ENCODE peak calls at places on chromosomes 3 and 15, in five cellular contexts. V is lower lobe of right lung, G is omental fat pad, L is progenitor cell of endocrine pancreas, J is GM12865. T is an unnamed sample.

GRCh38 chr3:196749125-196749524 is 9.5 kb downstream of the PAK2 start:
- DNase-seq in V (no peak), G (no peak), L (no peak), J (peak), T (no peak)

GRCh38 chr15:62850318-62850717 is 192.2 kb upstream of the TPM1 start:
- DNase-seq in V (no peak), G (no peak), L (no peak), J (no peak), T (no peak)

GRCh38 chr3:42745291-42745745 is 27.7 kb downstream of the CCDC13 start:
- DNase-seq in V (no peak), G (no peak), L (no peak), J (no peak), T (no peak)

GRCh38 chr15:44215594-44215993 is 20.5 kb upstream of the FRMD5 start:
- DNase-seq in V (no peak), G (no peak), L (no peak), J (peak), T (no peak)

GRCh38 chr15:52466716-52467115 is 62.0 kb downstream of the MYO5A start:
- DNase-seq in V (no peak), G (no peak), L (no peak), J (peak), T (no peak)

GRCh38 chr3:190003730-190004129 is 117.0 kb downstream of the P3H2 start:
- DNase-seq in V (no peak), G (no peak), L (no peak), J (no peak), T (no peak)

GRCh38 chr3:110859340-110859739 is 212.3 kb upstream of the NECTIN3 start:
- DNase-seq in V (no peak), G (no peak), L (no peak), J (no peak), T (no peak)

GRCh38 chr15:33516563-33516962 is 205.8 kb downstream of the RYR3 start:
- DNase-seq in V (no peak), G (no peak), L (no peak), J (no peak), T (no peak)

GRCh38 chr15:57218826-57219576 is 157.3 kb upstream of the CGNL1 start:
- DNase-seq in V (no peak), G (no peak), L (no peak), J (peak), T (no peak)

GRCh38 chr15:52337198-52337853 is 41.7 kb upstream of the MYO5C start:
- DNase-seq in V (no peak), G (no peak), L (no peak), J (no peak), T (no peak)

GRCh38 chr15:75578206-75578947 is 738 bp downstream of the PTPN9 start:
- DNase-seq in V (peak), G (no peak), L (peak), J (peak), T (peak)

GRCh38 chr3:179729981-179730380 is 77.1 kb downstream of the USP13 start:
- DNase-seq in V (no peak), G (no peak), L (no peak), J (no peak), T (no peak)

GRCh38 chr3:78734048-78734637 is 1033.7 kb downstream of the ROBO1 start:
- DNase-seq in V (no peak), G (no peak), L (no peak), J (no peak), T (no peak)

GRCh38 chr15:37099321-37100108 is 834 bp downstream of the MEIS2 start:
- DNase-seq in V (no peak), G (no peak), L (no peak), J (peak), T (no peak)

GRCh38 chr3:172087827-172088580 is 48.6 kb downstream of the FNDC3B start:
- DNase-seq in V (no peak), G (no peak), L (no peak), J (peak), T (no peak)

GRCh38 chr15:51888593-51889195 is 59.2 kb downstream of the TMOD3 start:
- DNase-seq in V (no peak), G (no peak), L (no peak), J (peak), T (no peak)

GRCh38 chr3:72282918-72283317 is 498.0 kb upstream of the PROK2 start:
- DNase-seq in V (no peak), G (no peak), L (no peak), J (no peak), T (no peak)

GRCh38 chr15:100973351-100974034 is 54.3 kb downstream of the LRRK1 start:
- DNase-seq in V (no peak), G (no peak), L (peak), J (no peak), T (no peak)

DNA sequence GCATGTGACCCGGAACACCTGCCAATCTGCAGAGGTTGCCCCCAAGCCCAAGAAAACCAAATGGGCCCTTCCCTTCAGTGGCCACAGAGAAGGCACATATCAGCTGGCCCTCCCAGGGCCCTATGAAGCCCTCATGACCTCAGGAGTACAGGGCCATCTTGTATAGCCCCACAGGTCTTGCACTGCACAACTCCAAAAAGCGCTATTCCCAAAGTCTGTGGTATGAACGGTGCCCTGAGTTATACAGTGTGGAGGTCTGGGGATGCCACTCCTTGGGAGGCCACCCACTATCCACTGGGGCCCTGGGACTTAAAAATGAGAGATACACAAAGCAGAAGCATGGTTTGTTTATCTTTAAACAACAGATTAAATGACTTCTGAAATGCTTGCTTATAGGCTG is 61.5 kb downstream of the CAPN7 start:
- DNase-seq in V (no peak), G (no peak), L (no peak), J (no peak), T (no peak)
- TF ChIP-seq CTCF in V (no peak), G (no peak), L (no peak), J (no peak), T (no peak)

GRCh38 chr3:129245141-129245540 is 4.3 kb upstream of the COPG1 start:
- DNase-seq in V (no peak), G (no peak), L (no peak), J (no peak), T (no peak)

GRCh38 chr3:129252748-129253147 is 3.3 kb downstream of the COPG1 start:
- DNase-seq in V (no peak), G (no peak), L (no peak), J (no peak), T (no peak)

GRCh38 chr3:129246636-129247035 is 2.8 kb upstream of the COPG1 start:
- DNase-seq in V (no peak), G (no peak), L (no peak), J (no peak), T (no peak)

GRCh38 chr3:129248286-129248979 is 973 bp upstream of the COPG1 start:
- DNase-seq in V (no peak), G (no peak), L (no peak), J (no peak), T (no peak)

DNA sequence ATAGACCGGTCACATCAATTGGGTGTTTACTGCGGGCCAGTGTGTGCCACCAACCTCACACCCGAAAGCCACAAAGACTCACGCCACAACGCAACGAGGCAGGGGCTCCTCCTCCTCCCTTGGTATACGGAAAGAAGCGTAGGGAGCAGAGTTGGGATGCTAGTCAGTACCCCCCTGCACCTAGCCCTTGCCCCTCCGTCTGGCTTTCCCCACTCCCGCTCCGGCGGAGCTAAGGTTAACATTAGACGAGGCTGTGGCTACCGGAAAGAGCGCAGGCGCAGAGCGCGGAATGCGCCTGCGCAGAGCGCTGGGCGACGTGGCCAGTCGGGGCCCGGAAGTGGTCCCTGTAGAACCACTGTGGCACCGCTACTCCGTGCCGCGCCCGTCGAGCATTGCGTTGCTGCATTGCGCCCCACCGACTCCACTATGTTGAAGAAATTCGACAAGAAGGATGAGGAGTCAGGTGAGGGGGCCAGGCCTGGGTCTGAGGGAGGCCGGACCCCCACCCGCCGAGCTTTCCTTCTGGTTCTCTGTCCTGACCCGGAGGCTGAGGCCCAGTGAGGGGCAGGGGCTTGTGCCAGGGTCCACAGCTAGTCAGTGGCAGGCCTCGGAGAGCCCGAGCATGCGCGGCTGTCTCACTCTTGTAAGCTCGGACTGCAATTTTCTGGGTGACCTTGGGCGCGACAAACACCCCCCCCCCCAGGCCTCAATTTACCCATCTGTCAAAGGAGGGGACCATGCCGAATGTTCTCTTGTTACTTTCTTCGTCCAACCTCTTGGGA is at the start of gene COPG1:
- DNase-seq in V (peak), G (peak), L (peak), J (peak), T (peak)
- TF ChIP-seq CTCF in V (no peak), G (no peak), L (no peak), J (no peak), T (no peak)

DNA sequence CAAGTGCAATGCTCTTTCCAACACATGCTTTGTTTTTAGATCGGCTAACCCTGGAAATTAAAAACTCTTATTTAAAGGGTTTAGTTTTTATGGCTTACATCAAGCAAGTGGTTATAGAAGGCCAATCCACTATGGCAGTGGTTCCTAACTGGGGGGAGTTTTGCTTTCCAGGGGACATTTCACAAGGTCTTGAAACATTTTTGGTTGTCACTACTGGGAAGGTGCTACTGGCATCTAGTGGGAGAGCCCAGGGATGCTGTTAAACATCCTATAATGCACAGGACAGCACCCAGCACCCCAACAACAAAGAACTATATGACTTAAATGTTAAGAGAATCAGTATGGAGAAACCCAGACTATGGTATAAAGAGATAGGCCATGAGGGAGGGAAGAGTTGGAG is 439.0 kb downstream of the NTRK3 start:
- DNase-seq in V (no peak), G (no peak), L (no peak), J (no peak), T (no peak)
- TF ChIP-seq CTCF in V (no peak), G (no peak), L (no peak), J (no peak), T (no peak)

GRCh38 chr15:31216210-31216911 is 110.3 kb upstream of the KLF13 start:
- DNase-seq in V (peak), G (peak), L (peak), J (peak), T (peak)
- TF ChIP-seq CTCF in V (no peak), G (no peak), L (no peak), J (no peak), T (no peak)

GRCh38 chr3:107430214-107431047 is 53.2 kb downstream of the CCDC54 start:
- DNase-seq in V (no peak), G (no peak), L (no peak), J (no peak), T (no peak)
- TF ChIP-seq CTCF in V (no peak), G (no peak), L (no peak), J (no peak), T (peak)

DNA sequence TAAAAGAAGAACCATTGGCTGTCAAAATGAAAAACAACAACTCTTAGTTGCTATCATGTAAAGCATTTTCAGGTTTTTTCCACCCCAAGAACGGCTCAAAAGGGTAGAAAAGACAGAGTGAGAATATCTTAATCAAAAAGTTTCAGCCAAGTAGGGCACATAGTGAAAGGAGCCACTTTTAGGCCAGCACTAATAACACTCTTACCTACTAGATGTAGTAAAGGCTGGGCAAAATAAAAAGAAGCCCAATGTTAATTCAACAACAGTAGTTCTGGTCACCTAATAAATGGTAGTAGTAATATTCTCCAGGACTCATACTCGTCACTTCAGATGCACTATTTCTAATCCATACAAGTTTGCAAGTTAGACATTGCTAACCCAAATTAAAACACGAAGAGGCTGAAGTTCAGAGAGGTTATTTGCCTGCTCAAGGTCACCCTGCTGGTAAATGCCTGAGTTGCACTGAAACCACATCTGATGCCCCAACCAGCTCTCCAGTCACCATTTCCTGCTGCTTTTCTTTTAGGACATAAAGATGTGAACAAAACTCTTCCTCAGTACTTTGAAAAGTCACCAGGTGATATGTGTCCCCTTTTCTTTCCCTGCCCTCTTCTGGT is 7.5 kb downstream of the GOLIM4 start:
- DNase-seq in V (no peak), G (no peak), L (no peak), J (peak), T (no peak)
- TF ChIP-seq CTCF in V (peak), G (no peak), L (peak), J (peak), T (peak)

GRCh38 chr3:156102267-156102912 is 18.0 kb upstream of the KCNAB1 start:
- DNase-seq in V (no peak), G (no peak), L (no peak), J (no peak), T (no peak)

GRCh38 chr3:156107504-156107903 is 12.9 kb upstream of the KCNAB1 start:
- DNase-seq in V (no peak), G (no peak), L (no peak), J (no peak), T (no peak)

GRCh38 chr3:156109989-156110388 is 10.4 kb upstream of the KCNAB1 start:
- DNase-seq in V (no peak), G (no peak), L (no peak), J (no peak), T (no peak)

DNA sequence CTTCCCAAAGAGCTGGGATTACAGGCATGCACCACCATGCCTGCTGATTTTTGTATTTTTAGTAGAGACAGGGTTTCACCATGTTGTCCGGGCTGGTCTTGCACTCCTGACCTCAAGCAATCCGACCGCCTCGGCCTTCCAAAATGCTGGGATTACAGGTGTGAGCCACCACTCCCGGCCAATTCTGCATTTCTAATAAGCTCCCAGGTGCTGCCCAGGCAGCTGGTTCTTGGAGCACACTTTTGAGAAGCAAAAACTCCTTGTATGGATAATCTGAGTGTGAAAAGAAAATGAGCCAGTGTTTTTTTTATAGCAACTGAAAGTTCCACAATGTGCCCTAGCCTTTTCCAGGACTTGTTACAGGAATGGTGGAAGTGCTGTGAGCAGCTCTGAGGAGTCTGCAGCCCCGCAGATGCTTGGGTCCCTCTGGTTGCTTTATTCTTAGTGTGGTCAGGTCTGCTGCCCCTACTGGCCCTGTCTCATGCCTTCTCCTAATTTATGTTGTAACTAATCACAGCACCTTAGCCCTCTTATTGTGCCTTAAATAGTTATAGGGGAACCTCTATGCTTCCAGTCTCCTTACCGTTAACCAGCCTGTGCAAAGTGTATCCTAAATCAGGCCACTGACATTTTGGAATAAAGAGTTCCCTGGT is 13.5 kb upstream of the KCNAB1 start:
- DNase-seq in V (no peak), G (no peak), L (no peak), J (no peak), T (no peak)
- TF ChIP-seq CTCF in V (no peak), G (no peak), L (peak), J (no peak), T (no peak)

DNA sequence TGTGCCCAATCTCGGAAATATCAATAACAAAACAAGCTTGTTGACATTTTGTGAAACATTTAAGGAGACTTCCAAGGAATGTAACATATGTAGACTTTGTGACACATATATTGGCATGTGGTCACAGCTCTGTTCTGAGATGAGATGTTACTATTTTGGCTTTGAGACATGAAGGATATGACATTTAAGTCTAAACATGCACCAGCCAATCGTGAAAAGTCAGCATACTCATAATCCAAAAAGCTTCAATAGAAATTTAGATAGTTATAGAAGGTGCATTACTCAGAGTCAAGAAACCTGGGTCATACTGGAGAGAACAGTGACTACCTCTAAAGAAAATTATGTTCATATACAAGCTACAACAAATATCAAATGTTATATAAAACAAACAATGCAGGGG is 13.4 kb downstream of the COMMD2 start:
- DNase-seq in V (no peak), G (no peak), L (no peak), J (no peak), T (no peak)
- TF ChIP-seq CTCF in V (no peak), G (no peak), L (no peak), J (no peak), T (no peak)

DNA sequence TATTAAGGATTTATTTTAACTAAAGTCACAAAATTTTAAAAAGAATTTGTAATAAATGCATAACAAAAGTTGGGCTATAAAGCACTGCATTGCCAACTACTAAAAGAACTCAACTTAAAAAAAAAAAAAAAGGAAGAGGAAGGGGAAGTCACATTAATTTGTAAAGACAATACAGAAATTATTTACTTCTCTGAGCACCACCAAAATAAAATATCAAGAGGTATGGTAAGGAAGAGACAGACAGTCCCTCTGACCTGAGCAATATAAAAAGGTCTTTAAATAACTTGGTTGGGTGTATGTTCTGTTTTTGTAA is 83.5 kb downstream of the UACA start:
- DNase-seq in V (no peak), G (no peak), L (no peak), J (no peak), T (no peak)
- TF ChIP-seq CTCF in V (no peak), G (no peak), L (no peak), J (no peak), T (no peak)

T was measured in natural killer cell.